ENCODE peak calls at places on chromosomes 1 and 21, in eight cellular contexts. F, S, D, X, N, E, L and O are unnamed samples.

GRCh38 chr21:42047821-42048613 is 23.1 kb upstream of the UMODL1 start:
- DNase-seq in F (peak; percentile 73), S (no peak), L (peak; percentile 94), X (peak; percentile 99), D (no peak), N (no peak), E (no peak), O (no peak)

GRCh38 chr1:101081496-101082282 is 56.1 kb upstream of the DPH5 start:
- DNase-seq in F (no peak), L (no peak), N (peak; percentile 4), E (peak; percentile 76), D (no peak), X (no peak), S (no peak), O (no peak)

GRCh38 chr1:212641956-212642355 is 33.4 kb downstream of the ATF3 start:
- DNase-seq in X (peak; percentile 70), L (peak; percentile 26), F (no peak), S (no peak), D (no peak), E (no peak), N (no peak), O (no peak)

GRCh38 chr1:180150982-180151381 is 3.7 kb upstream of the QSOX1 start:
- DNase-seq in D (no peak), F (peak; percentile 86), S (no peak), X (peak; percentile 32), L (peak; percentile 57), E (no peak), N (no peak), O (no peak)

GRCh38 chr1:50108497-50109073 is at the start of gene ELAVL4:
- DNase-seq in D (no peak), S (peak; percentile 2), X (no peak), N (no peak), L (no peak), F (no peak), E (no peak), O (peak; percentile 33)

GRCh38 chr21:21801921-21802320 is 803.7 kb downstream of the NCAM2 start:
- DNase-seq in F (no peak), D (no peak), L (no peak), E (no peak), S (no peak), N (no peak), X (no peak), O (no peak)

GRCh38 chr1:231985624-231986023 is 359.0 kb downstream of the DISC1 start:
- DNase-seq in D (no peak), X (no peak), L (no peak), N (no peak), E (no peak), F (no peak), S (no peak), O (no peak)

GRCh38 chr1:5739561-5740078 is 252.6 kb downstream of the NPHP4 start:
- DNase-seq in S (no peak), N (no peak), X (no peak), D (no peak), L (no peak), E (no peak), F (no peak), O (no peak)

GRCh38 chr1:19435181-19435580 is 50.2 kb downstream of the CAPZB start:
- DNase-seq in L (peak; percentile 87), E (no peak), D (no peak), F (peak; percentile 91), S (no peak), X (peak; percentile 81), N (no peak), O (no peak)

GRCh38 chr1:147541672-147542548 is 609 bp downstream of the BCL9 start:
- DNase-seq in L (peak; percentile 41), F (peak; percentile 58), S (no peak), X (peak; percentile 39), E (peak; percentile 39), D (no peak), N (peak; percentile 36), O (peak; percentile 20)

GRCh38 chr21:34992736-34993135 is 56.4 kb downstream of the RUNX1 start:
- DNase-seq in F (peak; percentile 73), D (no peak), L (peak; percentile 53), S (no peak), X (peak; percentile 73), E (no peak), N (no peak), O (no peak)

GRCh38 chr1:24126023-24126671 is 14.2 kb upstream of the MYOM3 start:
- DNase-seq in S (peak; percentile 20), E (no peak), X (peak; percentile 29), L (peak; percentile 15), D (no peak), F (peak; percentile 18), N (no peak), O (no peak)

GRCh38 chr21:25292396-25292795 is 314.9 kb downstream of the MRPL39 start:
- DNase-seq in N (no peak), S (no peak), L (no peak), E (no peak), F (no peak), D (no peak), X (no peak), O (no peak)

GRCh38 chr1:32782086-32782485 is 35.1 kb downstream of the YARS1 start:
- DNase-seq in X (no peak), L (no peak), E (no peak), N (no peak), D (no peak), F (no peak), S (no peak), O (no peak)

GRCh38 chr1:20375563-20375962 is 84.9 kb downstream of the VWA5B1 start:
- DNase-seq in L (peak; percentile 36), S (no peak), N (no peak), E (no peak), D (no peak), X (peak; percentile 12), F (no peak), O (no peak)

GRCh38 chr1:53957231-53957818 is 11.2 kb downstream of the LRRC42 start:
- DNase-seq in D (no peak), N (peak; percentile 33), L (peak; percentile 54), E (no peak), X (peak; percentile 64), F (no peak), S (peak; percentile 51), O (no peak)

GRCh38 chr1:151596166-151596933 is 15.5 kb upstream of the SNX27 start:
- DNase-seq in X (peak; percentile 41), D (no peak), F (peak; percentile 27), S (peak; percentile 89), N (no peak), E (no peak), L (no peak), O (no peak)

GRCh38 chr1:1911390-1912041 is 3.5 kb upstream of the CALML6 start:
- DNase-seq in S (no peak), X (no peak), E (no peak), F (no peak), L (no peak), N (no peak), D (no peak), O (no peak)

GRCh38 chr1:109793089-109793485 is 29.4 kb upstream of the EPS8L3 start:
- DNase-seq in D (no peak), F (no peak), N (no peak), E (no peak), S (peak; percentile 29), X (no peak), L (no peak), O (no peak)

GRCh38 chr1:19036049-19036546 is 79.6 kb upstream of the IFFO2 start:
- DNase-seq in N (no peak), F (peak; percentile 18), X (no peak), S (no peak), L (no peak), D (no peak), E (no peak), O (no peak)

GRCh38 chr1:93714350-93714749 is 32.7 kb upstream of the BCAR3 start:
- DNase-seq in N (no peak), F (no peak), E (no peak), D (no peak), X (no peak), S (no peak), L (no peak), O (no peak)